ENCODE peak calls at places on chromosomes 2 and 18, in ten cellular contexts. One of them, this sample, is unnamed.

GRCh38 chr2:73131807-73132206 is 19.1 kb upstream of the RAB11FIP5 start:
- DNase-seq in stomach: no peak
- DNase-seq in GM12878: no peak
- DNase-seq in HCT116: no peak
- DNase-seq in prostate gland: no peak
- DNase-seq in spleen: no peak
- DNase-seq in GM23338: no peak
- DNase-seq in transverse colon: no peak
- DNase-seq in suprapubic skin: no peak
- DNase-seq in breast epithelium: no peak
- DNase-seq in this sample: no peak

GRCh38 chr2:202703091-202703490 is 68.3 kb downstream of the FAM117B start:
- DNase-seq in stomach: no peak
- DNase-seq in GM12878: no peak
- DNase-seq in HCT116: no peak
- DNase-seq in prostate gland: no peak
- DNase-seq in spleen: no peak
- DNase-seq in GM23338: no peak
- DNase-seq in transverse colon: no peak
- DNase-seq in suprapubic skin: no peak
- DNase-seq in breast epithelium: no peak
- DNase-seq in this sample: no peak

GRCh38 chr2:168894720-168895119 is 4.5 kb upstream of the SPC25 start:
- DNase-seq in stomach: no peak
- DNase-seq in GM12878: no peak
- DNase-seq in HCT116: no peak
- DNase-seq in prostate gland: no peak
- DNase-seq in spleen: no peak
- DNase-seq in GM23338: no peak
- DNase-seq in transverse colon: no peak
- DNase-seq in suprapubic skin: no peak
- DNase-seq in breast epithelium: no peak
- DNase-seq in this sample: no peak

GRCh38 chr2:15840173-15840572 is 100.2 kb upstream of the MYCN start:
- DNase-seq in stomach: no peak
- DNase-seq in GM12878: no peak
- DNase-seq in HCT116: no peak
- DNase-seq in prostate gland: no peak
- DNase-seq in spleen: no peak
- DNase-seq in GM23338: no peak
- DNase-seq in transverse colon: no peak
- DNase-seq in suprapubic skin: peak; percentile 16
- DNase-seq in breast epithelium: no peak
- DNase-seq in this sample: no peak

GRCh38 chr2:109124982-109125594 is 3.9 kb upstream of the SH3RF3 start:
- DNase-seq in stomach: no peak
- DNase-seq in GM12878: no peak
- DNase-seq in HCT116: no peak
- DNase-seq in prostate gland: no peak
- DNase-seq in spleen: no peak
- DNase-seq in GM23338: peak; percentile 19
- DNase-seq in transverse colon: no peak
- DNase-seq in suprapubic skin: peak; percentile 76
- DNase-seq in breast epithelium: no peak
- DNase-seq in this sample: no peak

GRCh38 chr2:127193948-127194267 is 26.2 kb downstream of the CYP27C1 start:
- DNase-seq in stomach: no peak
- DNase-seq in GM12878: no peak
- DNase-seq in HCT116: no peak
- DNase-seq in prostate gland: no peak
- DNase-seq in spleen: no peak
- DNase-seq in GM23338: peak; percentile 59
- DNase-seq in transverse colon: no peak
- DNase-seq in suprapubic skin: no peak
- DNase-seq in breast epithelium: no peak
- DNase-seq in this sample: no peak

GRCh38 chr2:190099890-190100289 is 37.4 kb upstream of the MSTN start:
- DNase-seq in stomach: no peak
- DNase-seq in GM12878: no peak
- DNase-seq in HCT116: no peak
- DNase-seq in prostate gland: no peak
- DNase-seq in spleen: no peak
- DNase-seq in GM23338: no peak
- DNase-seq in transverse colon: no peak
- DNase-seq in suprapubic skin: no peak
- DNase-seq in breast epithelium: no peak
- DNase-seq in this sample: no peak

GRCh38 chr18:12543697-12544096 is 114.2 kb downstream of the SPIRE1 start:
- DNase-seq in stomach: no peak
- DNase-seq in GM12878: no peak
- DNase-seq in HCT116: no peak
- DNase-seq in prostate gland: no peak
- DNase-seq in spleen: no peak
- DNase-seq in GM23338: no peak
- DNase-seq in transverse colon: no peak
- DNase-seq in suprapubic skin: no peak
- DNase-seq in breast epithelium: no peak
- DNase-seq in this sample: no peak

GRCh38 chr2:65277791-65278449 is 50.3 kb downstream of the ACTR2 start:
- DNase-seq in stomach: no peak
- DNase-seq in GM12878: no peak
- DNase-seq in HCT116: no peak
- DNase-seq in prostate gland: no peak
- DNase-seq in spleen: no peak
- DNase-seq in GM23338: no peak
- DNase-seq in transverse colon: no peak
- DNase-seq in suprapubic skin: peak; percentile 18
- DNase-seq in breast epithelium: no peak
- DNase-seq in this sample: no peak

GRCh38 chr2:65277118-65277517 is 49.5 kb downstream of the ACTR2 start:
- DNase-seq in stomach: no peak
- DNase-seq in GM12878: no peak
- DNase-seq in HCT116: no peak
- DNase-seq in prostate gland: no peak
- DNase-seq in spleen: no peak
- DNase-seq in GM23338: no peak
- DNase-seq in transverse colon: no peak
- DNase-seq in suprapubic skin: peak; percentile 8
- DNase-seq in breast epithelium: no peak
- DNase-seq in this sample: no peak

GRCh38 chr2:65276604-65277003 is 49.0 kb downstream of the ACTR2 start:
- DNase-seq in stomach: no peak
- DNase-seq in GM12878: no peak
- DNase-seq in HCT116: no peak
- DNase-seq in prostate gland: no peak
- DNase-seq in spleen: no peak
- DNase-seq in GM23338: no peak
- DNase-seq in transverse colon: no peak
- DNase-seq in suprapubic skin: no peak
- DNase-seq in breast epithelium: no peak
- DNase-seq in this sample: no peak

GRCh38 chr2:65273344-65273743 is 45.7 kb downstream of the ACTR2 start:
- DNase-seq in stomach: no peak
- DNase-seq in GM12878: no peak
- DNase-seq in HCT116: no peak
- DNase-seq in prostate gland: no peak
- DNase-seq in spleen: no peak
- DNase-seq in GM23338: no peak
- DNase-seq in transverse colon: no peak
- DNase-seq in suprapubic skin: no peak
- DNase-seq in breast epithelium: no peak
- DNase-seq in this sample: no peak

GRCh38 chr2:65275141-65275540 is 47.5 kb downstream of the ACTR2 start:
- DNase-seq in stomach: no peak
- DNase-seq in GM12878: no peak
- DNase-seq in HCT116: no peak
- DNase-seq in prostate gland: no peak
- DNase-seq in spleen: no peak
- DNase-seq in GM23338: peak; percentile 89
- DNase-seq in transverse colon: no peak
- DNase-seq in suprapubic skin: no peak
- DNase-seq in breast epithelium: no peak
- DNase-seq in this sample: no peak
- TF ChIP-seq POLR2AphosphoS5 in stomach: no peak
- TF ChIP-seq POLR2AphosphoS5 in GM12878: peak; percentile 11
- TF ChIP-seq POLR2AphosphoS5 in HCT116: no peak
- TF ChIP-seq POLR2AphosphoS5 in prostate gland: no peak
- TF ChIP-seq POLR2AphosphoS5 in spleen: no peak
- TF ChIP-seq POLR2AphosphoS5 in GM23338: peak; percentile 81
- TF ChIP-seq POLR2AphosphoS5 in transverse colon: no peak
- TF ChIP-seq POLR2AphosphoS5 in suprapubic skin: no peak
- TF ChIP-seq POLR2AphosphoS5 in breast epithelium: no peak
- TF ChIP-seq POLR2AphosphoS5 in this sample: no peak

GRCh38 chr2:69833752-69834151 is 4.3 kb downstream of the GMCL1 start:
- DNase-seq in stomach: no peak
- DNase-seq in GM12878: no peak
- DNase-seq in HCT116: no peak
- DNase-seq in prostate gland: no peak
- DNase-seq in spleen: no peak
- DNase-seq in GM23338: no peak
- DNase-seq in transverse colon: no peak
- DNase-seq in suprapubic skin: no peak
- DNase-seq in breast epithelium: no peak
- DNase-seq in this sample: no peak
- H3K4me1 ChIP-seq in stomach: peaks cover 27% of the 10 kb centered on the region
- H3K4me1 ChIP-seq in GM12878: peaks cover 12% of the 10 kb centered on the region
- H3K4me1 ChIP-seq in HCT116: peaks cover 10% of the 10 kb centered on the region
- H3K4me1 ChIP-seq in prostate gland: no peaks in the 10 kb centered on the region
- H3K4me1 ChIP-seq in spleen: peaks cover 15% of the 10 kb centered on the region
- H3K4me1 ChIP-seq in GM23338: peaks cover 9% of the 10 kb centered on the region
- H3K4me1 ChIP-seq in transverse colon: peaks cover 39% of the 10 kb centered on the region
- H3K4me1 ChIP-seq in suprapubic skin: peaks cover 30% of the 10 kb centered on the region
- H3K4me1 ChIP-seq in breast epithelium: no peaks in the 10 kb centered on the region
- H3K4me1 ChIP-seq in this sample: peaks cover 23% of the 10 kb centered on the region

GRCh38 chr18:59900222-59901128 is 679 bp downstream of the PMAIP1 start:
- DNase-seq in stomach: peak; percentile 44
- DNase-seq in GM12878: no peak
- DNase-seq in HCT116: no peak
- DNase-seq in prostate gland: peak; percentile 33
- DNase-seq in spleen: peak; percentile 85
- DNase-seq in GM23338: peak; percentile 85
- DNase-seq in transverse colon: peak; percentile 64
- DNase-seq in suprapubic skin: no peak
- DNase-seq in breast epithelium: peak; percentile 28
- DNase-seq in this sample: no peak

GRCh38 chr18:59898609-59899297 is 1.0 kb upstream of the PMAIP1 start:
- DNase-seq in stomach: no peak
- DNase-seq in GM12878: no peak
- DNase-seq in HCT116: no peak
- DNase-seq in prostate gland: no peak
- DNase-seq in spleen: peak; percentile 79
- DNase-seq in GM23338: no peak
- DNase-seq in transverse colon: no peak
- DNase-seq in suprapubic skin: no peak
- DNase-seq in breast epithelium: no peak
- DNase-seq in this sample: no peak

GRCh38 chr18:59898093-59898492 is 1.7 kb upstream of the PMAIP1 start:
- DNase-seq in stomach: no peak
- DNase-seq in GM12878: no peak
- DNase-seq in HCT116: no peak
- DNase-seq in prostate gland: no peak
- DNase-seq in spleen: no peak
- DNase-seq in GM23338: peak; percentile 41
- DNase-seq in transverse colon: no peak
- DNase-seq in suprapubic skin: no peak
- DNase-seq in breast epithelium: no peak
- DNase-seq in this sample: no peak

GRCh38 chr18:59899298-59900221 is at the start of gene PMAIP1:
- DNase-seq in stomach: peak; percentile 89
- DNase-seq in GM12878: no peak
- DNase-seq in HCT116: peak; percentile 81
- DNase-seq in prostate gland: peak; percentile 92
- DNase-seq in spleen: peak; percentile 96
- DNase-seq in GM23338: peak; percentile 93
- DNase-seq in transverse colon: peak; percentile 92
- DNase-seq in suprapubic skin: peak; percentile 91
- DNase-seq in breast epithelium: peak; percentile 84
- DNase-seq in this sample: peak; percentile 89

DNA sequence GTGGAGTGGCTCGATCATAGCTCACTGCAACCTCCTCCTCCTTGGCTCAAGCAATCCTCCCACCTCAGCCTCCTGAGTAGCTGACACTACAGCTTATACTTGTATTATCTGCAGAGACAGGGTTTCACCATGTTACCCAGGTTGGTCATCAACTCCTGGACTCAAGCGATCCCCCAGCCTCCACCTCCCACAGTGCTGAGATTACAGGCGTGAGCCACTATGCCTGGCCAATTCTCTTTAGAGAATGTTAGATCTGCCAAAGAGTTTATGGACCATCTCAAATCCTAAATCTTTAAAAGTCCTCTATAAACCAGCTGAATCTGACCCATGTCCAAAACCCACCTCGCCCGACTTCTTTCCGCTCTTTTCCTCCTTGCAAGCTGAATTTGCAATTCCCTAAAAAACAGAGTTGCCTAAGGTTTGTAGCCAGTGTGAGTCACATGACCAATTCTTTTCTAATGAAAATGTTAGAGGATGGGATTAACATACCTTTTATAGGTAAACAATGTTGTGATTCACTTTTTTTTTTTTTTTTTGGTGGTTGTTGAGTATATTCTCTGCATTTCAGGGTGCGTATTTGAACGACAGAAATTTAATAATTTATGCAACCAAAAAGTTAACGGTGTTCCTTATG is 2.4 kb upstream of the PMAIP1 start:
- DNase-seq in stomach: no peak
- DNase-seq in GM12878: no peak
- DNase-seq in HCT116: no peak
- DNase-seq in prostate gland: no peak
- DNase-seq in spleen: no peak
- DNase-seq in GM23338: peak; percentile 84
- DNase-seq in transverse colon: no peak
- DNase-seq in suprapubic skin: no peak
- DNase-seq in breast epithelium: no peak
- DNase-seq in this sample: no peak
- TF ChIP-seq POLR2AphosphoS5 in stomach: no peak
- TF ChIP-seq POLR2AphosphoS5 in GM12878: no peak
- TF ChIP-seq POLR2AphosphoS5 in HCT116: no peak
- TF ChIP-seq POLR2AphosphoS5 in prostate gland: no peak
- TF ChIP-seq POLR2AphosphoS5 in spleen: no peak
- TF ChIP-seq POLR2AphosphoS5 in GM23338: no peak
- TF ChIP-seq POLR2AphosphoS5 in transverse colon: no peak
- TF ChIP-seq POLR2AphosphoS5 in suprapubic skin: no peak
- TF ChIP-seq POLR2AphosphoS5 in breast epithelium: no peak
- TF ChIP-seq POLR2AphosphoS5 in this sample: no peak

DNA sequence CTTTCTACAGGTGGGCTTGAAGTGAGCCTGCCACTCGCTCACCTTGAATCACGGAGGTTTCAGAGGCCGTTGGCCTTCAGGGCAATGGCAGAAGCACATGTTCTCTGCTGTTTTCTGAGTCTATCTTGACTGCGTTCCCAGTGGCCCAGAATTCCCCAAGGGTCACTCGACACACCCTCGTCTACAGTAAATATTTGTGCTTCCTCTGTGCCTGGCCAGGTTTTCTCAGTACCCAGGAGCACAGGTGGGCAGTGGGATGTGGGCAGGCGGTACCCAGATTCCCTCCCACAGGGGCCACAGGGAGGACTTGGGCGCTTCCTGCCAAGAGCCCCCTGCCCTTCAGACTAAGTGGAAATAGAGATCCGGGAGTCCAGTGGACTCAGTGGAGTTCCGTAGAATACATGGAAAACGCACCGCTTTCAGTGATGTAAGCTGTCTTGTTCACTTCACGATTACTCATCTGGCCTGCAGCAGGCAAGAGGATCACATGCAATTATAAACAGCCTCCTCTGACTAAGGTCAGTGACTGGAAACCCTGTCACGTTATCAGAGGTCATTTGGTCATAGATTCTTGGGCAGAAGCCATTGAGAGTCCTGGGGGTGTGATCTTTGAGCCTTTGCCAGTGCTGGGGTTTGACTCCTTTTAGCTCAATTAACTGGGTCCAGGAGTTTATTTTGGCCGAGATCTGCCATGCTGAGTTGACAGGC is 179.8 kb downstream of the NEDD4L start:
- DNase-seq in stomach: peak; percentile 85
- DNase-seq in GM12878: no peak
- DNase-seq in HCT116: peak; percentile 76
- DNase-seq in prostate gland: peak; percentile 53
- DNase-seq in spleen: no peak
- DNase-seq in GM23338: no peak
- DNase-seq in transverse colon: peak; percentile 66
- DNase-seq in suprapubic skin: peak; percentile 74
- DNase-seq in breast epithelium: peak; percentile 74
- DNase-seq in this sample: peak; percentile 80
- H3K4me1 ChIP-seq in stomach: peaks cover 55% of the 10 kb centered on the region
- H3K4me1 ChIP-seq in GM12878: peaks cover 13% of the 10 kb centered on the region
- H3K4me1 ChIP-seq in HCT116: peaks cover 52% of the 10 kb centered on the region
- H3K4me1 ChIP-seq in prostate gland: peaks cover 16% of the 10 kb centered on the region
- H3K4me1 ChIP-seq in spleen: peaks cover 5% of the 10 kb centered on the region
- H3K4me1 ChIP-seq in GM23338: peaks cover 76% of the 10 kb centered on the region
- H3K4me1 ChIP-seq in transverse colon: peaks cover 34% of the 10 kb centered on the region
- H3K4me1 ChIP-seq in suprapubic skin: peaks cover 40% of the 10 kb centered on the region
- H3K4me1 ChIP-seq in breast epithelium: no peaks in the 10 kb centered on the region
- H3K4me1 ChIP-seq in this sample: peaks cover 46% of the 10 kb centered on the region

This sample was measured in upper lobe of left lung.